ENCODE peak calls at places on chromosomes 12 and 14, in five cellular contexts. J is K562, G is H1, S is suprapubic skin, L is transverse colon. D is an unnamed sample.

GRCh38 chr12:32765906-32766305 is 10.2 kb upstream of the YARS2 start:
- DNase-seq in J (no peak), G (no peak), S (no peak), L (no peak), D (peak)

GRCh38 chr12:23458640-23459039 is 490.8 kb downstream of the SOX5 start:
- DNase-seq in J (no peak), G (no peak), S (no peak), L (no peak), D (no peak)

GRCh38 chr12:67366530-67367196 is 97.5 kb downstream of the CAND1 start:
- DNase-seq in J (no peak), G (no peak), S (no peak), L (no peak), D (no peak)

GRCh38 chr12:42586268-42586667 is 3.3 kb downstream of the PRICKLE1 start:
- DNase-seq in J (no peak), G (no peak), S (no peak), L (no peak), D (no peak)

GRCh38 chr12:24947541-24948451 is 1.1 kb downstream of the BCAT1 start:
- DNase-seq in J (peak), G (no peak), S (no peak), L (no peak), D (no peak)

GRCh38 chr14:69378274-69378673 is 19.8 kb downstream of the ERH start:
- DNase-seq in J (no peak), G (no peak), S (no peak), L (no peak), D (no peak)

GRCh38 chr12:47883663-47884195 is 21.1 kb downstream of the VDR start:
- DNase-seq in J (no peak), G (no peak), S (no peak), L (no peak), D (no peak)

GRCh38 chr12:109278912-109279311 is 30.2 kb downstream of the FOXN4 start:
- DNase-seq in J (no peak), G (no peak), S (no peak), L (no peak), D (no peak)

GRCh38 chr12:52004042-52004648 is 2.6 kb upstream of the TAMALIN start:
- DNase-seq in J (peak), G (peak), S (no peak), L (peak), D (no peak)

GRCh38 chr12:41264281-41264680 is 76.2 kb downstream of the PDZRN4 start:
- DNase-seq in J (no peak), G (no peak), S (no peak), L (no peak), D (no peak)

GRCh38 chr14:52950410-52950897 is 396 bp downstream of the FERMT2 start:
- DNase-seq in J (no peak), G (peak), S (peak), L (peak), D (no peak)

GRCh38 chr12:107684029-107684790 is 1.4 kb upstream of the PWP1 start:
- DNase-seq in J (peak), G (no peak), S (no peak), L (no peak), D (no peak)

GRCh38 chr14:96122496-96122895 is 82.1 kb upstream of the BDKRB2 start:
- DNase-seq in J (no peak), G (no peak), S (no peak), L (no peak), D (peak)

GRCh38 chr12:93563807-93564538 is 8.5 kb upstream of the SOCS2 start:
- DNase-seq in J (peak), G (no peak), S (no peak), L (no peak), D (no peak)

GRCh38 chr12:124028560-124028935 is 55.5 kb downstream of the ZNF664 start:
- DNase-seq in J (no peak), G (no peak), S (no peak), L (no peak), D (no peak)

GRCh38 chr14:94697773-94698556 is 71.9 kb downstream of the GSC start:
- DNase-seq in J (no peak), G (no peak), S (no peak), L (no peak), D (no peak)

GRCh38 chr12:39239484-39240143 is 203.3 kb downstream of the KIF21A start:
- DNase-seq in J (no peak), G (no peak), S (no peak), L (peak), D (no peak)

GRCh38 chr14:99872786-99873440 is 79.7 kb downstream of the EML1 start:
- DNase-seq in J (no peak), G (peak), S (no peak), L (no peak), D (no peak)

GRCh38 chr14:62655161-62655560 is 390.1 kb downstream of the KCNH5 start:
- DNase-seq in J (no peak), G (no peak), S (no peak), L (no peak), D (no peak)

GRCh38 chr12:20557076-20557475 is 138.1 kb upstream of the SLCO1C1 start:
- DNase-seq in J (no peak), G (no peak), S (no peak), L (no peak), D (no peak)

GRCh38 chr14:57847096-57847495 is 18.8 kb downstream of the SLC35F4 start:
- DNase-seq in J (no peak), G (no peak), S (no peak), L (no peak), D (no peak)

GRCh38 chr14:53247596-53248370 is 94.7 kb upstream of the DDHD1 start:
- DNase-seq in J (no peak), G (no peak), S (no peak), L (no peak), D (no peak)

GRCh38 chr12:46786774-46787173 is 39.0 kb downstream of the SLC38A4 start:
- DNase-seq in J (no peak), G (no peak), S (no peak), L (no peak), D (no peak)

GRCh38 chr14:73269729-73270651 is 32.7 kb downstream of the PAPLN start:
- DNase-seq in J (no peak), G (no peak), S (peak), L (peak), D (no peak)

GRCh38 chr14:65062096-65063075 is 39.9 kb downstream of the MAX start:
- DNase-seq in J (no peak), G (no peak), S (no peak), L (no peak), D (no peak)

GRCh38 chr12:49328816-49329215 is 5.8 kb downstream of the TROAP start:
- DNase-seq in J (no peak), G (no peak), S (peak), L (no peak), D (no peak)

GRCh38 chr12:27619308-27619707 is 76.9 kb upstream of the REP15 start:
- DNase-seq in J (peak), G (no peak), S (no peak), L (no peak), D (no peak)
- TF ChIP-seq EP300 in J (no peak), G (no peak), S (no peak), L (no peak), D (no peak)

GRCh38 chr14:85824526-85824925 is 294.6 kb downstream of the FLRT2 start:
- DNase-seq in J (no peak), G (no peak), S (no peak), L (no peak), D (no peak)
- TF ChIP-seq EP300 in J (no peak), G (no peak), S (no peak), L (no peak), D (no peak)

GRCh38 chr14:61438860-61439765 is 117.7 kb downstream of the PRKCH start:
- DNase-seq in J (peak), G (no peak), S (peak), L (peak), D (peak)
- TF ChIP-seq EP300 in J (no peak), G (no peak), S (no peak), L (no peak), D (no peak)

DNA sequence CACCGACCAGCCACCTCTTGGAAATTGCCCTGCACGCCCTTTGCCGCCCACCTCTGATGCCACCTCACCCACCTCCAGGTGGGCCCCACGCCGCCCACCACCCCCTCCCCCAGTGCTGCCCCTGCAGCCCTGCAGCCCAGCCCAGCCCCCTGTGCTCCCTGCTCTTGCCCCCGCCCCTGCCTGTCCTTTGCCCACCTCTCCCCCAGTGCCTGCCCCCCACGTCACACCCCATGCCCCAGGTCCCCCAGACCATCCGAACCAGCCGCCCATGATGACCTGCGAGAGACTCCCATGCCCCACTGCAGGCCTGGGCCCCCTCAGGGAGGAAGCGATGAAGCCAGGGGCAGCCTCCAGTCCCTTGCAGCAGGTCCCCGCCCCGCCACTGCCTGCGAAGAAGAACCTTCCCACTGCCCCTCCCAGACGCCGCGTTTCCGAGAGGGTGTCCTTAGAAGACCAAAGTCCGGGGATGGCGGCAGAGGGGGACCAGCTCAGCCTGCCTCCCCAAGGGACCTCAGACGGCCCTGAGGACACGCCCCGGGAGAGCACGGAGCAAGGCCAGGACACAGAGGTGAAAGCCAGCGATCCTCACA is 96.5 kb downstream of the LGMN start:
- DNase-seq in J (no peak), G (no peak), S (no peak), L (peak), D (peak)
- TF ChIP-seq EP300 in J (no peak), G (no peak), S (no peak), L (no peak), D (peak)

DNA sequence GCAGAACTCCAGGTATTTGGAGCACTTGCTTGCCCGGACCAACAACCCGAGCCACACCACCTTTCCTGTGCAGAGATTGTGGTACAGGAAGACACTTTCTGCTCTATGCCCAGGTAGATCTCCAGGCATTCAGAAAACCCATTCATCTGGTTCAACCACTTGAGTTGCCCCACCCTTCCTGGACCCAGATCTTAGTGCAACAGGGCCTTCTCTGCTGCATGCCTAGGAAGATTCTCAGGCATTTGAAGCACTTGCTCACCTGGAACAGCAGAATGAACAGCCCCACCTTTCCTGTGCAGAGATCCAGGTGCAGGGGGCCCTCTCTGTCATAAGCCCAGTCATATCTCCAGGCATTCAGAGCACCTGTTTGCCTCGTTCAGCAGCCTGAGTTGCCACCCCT is 412.8 kb upstream of the MGAT4C start:
- DNase-seq in J (no peak), G (no peak), S (peak), L (no peak), D (no peak)
- TF ChIP-seq EP300 in J (no peak), G (no peak), S (no peak), L (no peak), D (no peak)

D was measured in tibial nerve.